ENCODE peak calls at places on chromosomes 13 and 19, in five cellular contexts. One of them, this sample, is unnamed.

GRCh38 chr19:5178051-5178450 is 162.6 kb downstream of the PTPRS start:
- DNase-seq in pulmonary artery endothelial cell: no peak
- DNase-seq in EL: no peak
- DNase-seq in GM19239: no peak
- DNase-seq in heart right ventricle: no peak
- DNase-seq in this sample: no peak

GRCh38 chr13:24217601-24218281 is 57.2 kb downstream of the SPATA13 start:
- DNase-seq in pulmonary artery endothelial cell: no peak
- DNase-seq in EL: no peak
- DNase-seq in GM19239: no peak
- DNase-seq in heart right ventricle: no peak
- DNase-seq in this sample: no peak

GRCh38 chr13:93981578-93981977 is 497.9 kb downstream of the DCT start:
- DNase-seq in pulmonary artery endothelial cell: no peak
- DNase-seq in EL: no peak
- DNase-seq in GM19239: no peak
- DNase-seq in heart right ventricle: no peak
- DNase-seq in this sample: no peak

GRCh38 chr13:39266426-39266825 is 228.2 kb downstream of the NHLRC3 start:
- DNase-seq in pulmonary artery endothelial cell: no peak
- DNase-seq in EL: peak
- DNase-seq in GM19239: no peak
- DNase-seq in heart right ventricle: no peak
- DNase-seq in this sample: no peak

GRCh38 chr19:927044-927706 is 1.3 kb downstream of the ARID3A start:
- DNase-seq in pulmonary artery endothelial cell: no peak
- DNase-seq in EL: no peak
- DNase-seq in GM19239: no peak
- DNase-seq in heart right ventricle: peak
- DNase-seq in this sample: no peak

GRCh38 chr19:30557212-30557611 is 185.0 kb downstream of the ZNF536 start:
- DNase-seq in pulmonary artery endothelial cell: no peak
- DNase-seq in EL: no peak
- DNase-seq in GM19239: no peak
- DNase-seq in heart right ventricle: no peak
- DNase-seq in this sample: no peak

GRCh38 chr19:7450243-7451223 is 38.3 kb downstream of the PEX11G start:
- DNase-seq in pulmonary artery endothelial cell: peak
- DNase-seq in EL: peak
- DNase-seq in GM19239: no peak
- DNase-seq in heart right ventricle: no peak
- DNase-seq in this sample: no peak

GRCh38 chr19:30060872-30061556 is 119.0 kb downstream of the URI1 start:
- DNase-seq in pulmonary artery endothelial cell: no peak
- DNase-seq in EL: no peak
- DNase-seq in GM19239: no peak
- DNase-seq in heart right ventricle: no peak
- DNase-seq in this sample: no peak

GRCh38 chr13:74620711-74621110 is 486.5 kb upstream of the KLF12 start:
- DNase-seq in pulmonary artery endothelial cell: no peak
- DNase-seq in EL: no peak
- DNase-seq in GM19239: no peak
- DNase-seq in heart right ventricle: no peak
- DNase-seq in this sample: no peak

GRCh38 chr19:55136399-55137102 is 12.5 kb downstream of the TNNT1 start:
- DNase-seq in pulmonary artery endothelial cell: no peak
- DNase-seq in EL: no peak
- DNase-seq in GM19239: no peak
- DNase-seq in heart right ventricle: no peak
- DNase-seq in this sample: no peak